ENCODE peak calls at places on chromosome 18, in four cellular contexts. A is H9, U is testis, C is endodermal cell. K is an unnamed sample.

GRCh38 chr18:24268784-24269550 is 128.7 kb downstream of the OSBPL1A start:
- DNase-seq in C (no peak), U (no peak), A (no peak), K (no peak)

GRCh38 chr18:31645411-31645810 is 39.0 kb downstream of the B4GALT6 start:
- DNase-seq in A (no peak), U (no peak), C (no peak), K (no peak)

GRCh38 chr18:3595282-3596273 is 145.6 kb downstream of the TGIF1 start:
- DNase-seq in C (peak), U (no peak), A (no peak), K (no peak)

GRCh38 chr18:13185675-13186198 is 32.8 kb upstream of the LDLRAD4 start:
- DNase-seq in C (no peak), U (no peak), A (no peak), K (no peak)

GRCh38 chr18:21393986-21394385 is 152.0 kb downstream of the GREB1L start:
- DNase-seq in C (no peak), A (no peak), U (no peak), K (no peak)

GRCh38 chr18:76144844-76145243 is 350.2 kb downstream of the ZNF516 start:
- DNase-seq in A (no peak), U (no peak), C (no peak), K (no peak)

GRCh38 chr18:40404284-40404683 is 1550.8 kb upstream of the PIK3C3 start:
- DNase-seq in A (no peak), U (no peak), C (no peak), K (no peak)

GRCh38 chr18:8946046-8946838 is 156.3 kb upstream of the NDUFV2 start:
- DNase-seq in A (no peak), U (no peak), C (no peak), K (no peak)

GRCh38 chr18:4544131-4544530 is 89.0 kb upstream of the DLGAP1 start:
- DNase-seq in A (no peak), U (no peak), C (no peak), K (no peak)

GRCh38 chr18:5975111-5975622 is 79.8 kb upstream of the TMEM200C start:
- DNase-seq in A (no peak), C (peak), U (no peak), K (no peak)

GRCh38 chr18:54228364-54228763 is 3.9 kb upstream of the MBD2 start:
- DNase-seq in C (peak), U (no peak), A (no peak), K (no peak)

GRCh38 chr18:3468066-3468705 is 18.2 kb downstream of the TGIF1 start:
- DNase-seq in C (no peak), A (no peak), U (no peak), K (no peak)

GRCh38 chr18:10020176-10020575 is 106.4 kb downstream of the VAPA start:
- DNase-seq in A (no peak), C (peak), U (no peak), K (no peak)

GRCh38 chr18:13500227-13500865 is 226.0 kb downstream of the FAM210A start:
- DNase-seq in U (no peak), A (peak), C (peak), K (no peak)

GRCh38 chr18:33761363-33761762 is 183.3 kb downstream of the ASXL3 start:
- DNase-seq in U (peak), A (no peak), C (no peak), K (no peak)

GRCh38 chr18:2486426-2486825 is 84.9 kb downstream of the METTL4 start:
- DNase-seq in C (no peak), A (no peak), U (no peak), K (no peak)

GRCh38 chr18:36309436-36310391 is 12.2 kb downstream of the FHOD3 start:
- DNase-seq in A (peak), C (peak), U (peak), K (no peak)

GRCh38 chr18:6069539-6069938 is 174.2 kb upstream of the TMEM200C start:
- DNase-seq in A (no peak), U (no peak), C (no peak), K (no peak)

GRCh38 chr18:42174909-42175308 is 219.9 kb downstream of the PIK3C3 start:
- DNase-seq in A (peak), C (peak), U (no peak), K (no peak)

GRCh38 chr18:80105369-80106167 is 3.5 kb upstream of the ADNP2 start:
- DNase-seq in A (no peak), C (no peak), U (no peak), K (no peak)

GRCh38 chr18:76922107-76922506 is 99.8 kb downstream of the ZNF236 start:
- DNase-seq in A (peak), U (peak), C (peak), K (peak)

GRCh38 chr18:45121146-45121545 is 440.5 kb downstream of the SETBP1 start:
- DNase-seq in C (no peak), U (no peak), A (no peak), K (no peak)

GRCh38 chr18:44841769-44842587 is 161.3 kb downstream of the SETBP1 start:
- DNase-seq in A (no peak), U (no peak), C (no peak), K (no peak)

GRCh38 chr18:76805221-76805620 is 17.1 kb upstream of the ZNF236 start:
- DNase-seq in U (no peak), A (no peak), C (no peak), K (no peak)

GRCh38 chr18:31049189-31049588 is 6.6 kb upstream of the DSC3 start:
- DNase-seq in U (peak), A (no peak), C (no peak), K (no peak)

GRCh38 chr18:78638889-78639596 is 340.6 kb upstream of the SALL3 start:
- DNase-seq in A (no peak), C (no peak), U (no peak), K (no peak)

GRCh38 chr18:27585602-27586173 is 400.6 kb upstream of the CHST9 start:
- DNase-seq in A (no peak), C (no peak), U (no peak), K (no peak)

GRCh38 chr18:45370190-45371010 is 244.9 kb upstream of the SLC14A2 start:
- DNase-seq in U (peak), A (no peak), C (peak), K (no peak)

GRCh38 chr18:10900435-10900834 is 248.9 kb downstream of the PIEZO2 start:
- DNase-seq in C (no peak), A (no peak), U (no peak), K (no peak)

GRCh38 chr18:13464432-13465125 is 246.0 kb downstream of the LDLRAD4 start:
- DNase-seq in C (peak), U (no peak), A (no peak), K (peak)

DNA sequence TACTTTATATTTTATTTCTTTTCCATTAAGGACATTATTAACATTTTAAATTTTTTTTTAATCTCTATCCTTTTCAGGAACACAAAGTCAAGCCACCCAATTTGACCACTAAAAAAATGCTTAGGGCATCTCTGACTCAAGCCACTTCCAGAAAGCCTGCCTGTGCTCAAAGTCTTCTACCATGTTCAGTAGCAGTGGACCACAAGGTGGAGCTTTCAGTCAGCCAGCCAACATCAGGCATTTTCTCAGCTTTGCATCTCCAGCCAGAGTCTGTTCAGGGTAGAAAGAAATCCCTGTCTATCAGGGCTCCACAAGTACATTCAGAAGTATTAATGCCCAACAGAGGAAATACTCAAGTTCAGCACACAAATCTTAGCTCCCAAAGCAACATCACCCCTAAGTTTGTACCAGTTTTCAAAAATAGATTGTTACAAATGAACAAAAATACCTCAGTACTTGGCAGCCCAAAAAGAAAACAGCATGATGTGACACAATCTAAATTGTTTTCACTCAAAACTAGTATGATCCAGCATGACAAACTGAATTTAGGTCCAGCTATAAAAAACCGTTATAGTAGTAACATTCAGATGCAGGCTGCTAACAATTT is 37.6 kb downstream of the C18orf63 start:
- DNase-seq in A (peak), C (peak), U (peak), K (no peak)
- H3K27ac ChIP-seq in A (no peak), C (no peak), U (no peak), K (no peak)

GRCh38 chr18:23126352-23127056 is 8.8 kb upstream of the CABLES1 start:
- DNase-seq in C (no peak), U (no peak), A (no peak), K (no peak)

GRCh38 chr18:23131693-23132319 is 3.5 kb upstream of the CABLES1 start:
- DNase-seq in A (peak), C (peak), U (peak), K (no peak)

GRCh38 chr18:23129355-23130002 is 5.8 kb upstream of the CABLES1 start:
- DNase-seq in C (no peak), A (no peak), U (no peak), K (no peak)

DNA sequence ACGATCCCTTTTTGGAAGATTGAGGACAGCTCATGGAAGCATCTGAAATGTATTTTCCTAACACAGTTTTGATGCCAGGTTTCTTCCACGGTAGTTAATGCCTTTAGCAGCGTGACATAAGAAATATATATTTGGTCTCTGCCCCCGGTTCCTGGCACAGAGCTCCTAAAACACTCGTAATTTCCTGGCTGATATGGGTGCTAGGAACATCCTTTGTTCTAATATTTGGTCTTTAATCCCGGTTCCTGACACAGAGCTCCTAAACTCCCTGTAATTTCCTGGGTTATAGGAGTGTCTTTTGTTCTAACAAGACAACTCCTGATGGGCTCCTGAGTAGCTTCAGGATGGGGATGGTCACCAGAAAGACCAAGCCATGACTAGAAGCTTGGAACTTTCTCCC is 8.1 kb upstream of the CABLES1 start:
- DNase-seq in C (no peak), A (no peak), U (no peak), K (no peak)
- TF ChIP-seq CTCF in C (no peak), A (no peak), U (no peak), K (no peak)

DNA sequence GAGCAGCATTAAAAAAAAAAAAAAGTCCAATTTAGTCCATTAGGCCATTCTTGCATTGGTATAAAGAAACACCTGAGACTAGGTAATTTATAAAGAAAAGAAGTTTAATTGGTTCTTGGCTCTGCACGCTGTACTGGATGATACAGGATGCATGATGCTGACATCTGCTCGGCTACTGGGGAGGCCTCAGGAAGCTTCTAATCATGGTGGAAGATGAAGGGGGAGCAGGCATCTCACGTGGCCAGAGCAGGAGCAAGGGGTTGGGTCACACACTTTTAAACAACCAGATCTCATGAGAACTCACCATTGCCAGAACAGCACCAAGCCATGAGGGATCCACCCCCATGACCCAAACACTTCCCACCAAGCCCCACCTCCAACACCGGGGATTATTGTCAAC is 100.1 kb downstream of the NEDD4L start:
- DNase-seq in A (no peak), U (no peak), C (no peak), K (no peak)
- H3K27ac ChIP-seq in A (no peak), U (no peak), C (no peak), K (no peak)

DNA sequence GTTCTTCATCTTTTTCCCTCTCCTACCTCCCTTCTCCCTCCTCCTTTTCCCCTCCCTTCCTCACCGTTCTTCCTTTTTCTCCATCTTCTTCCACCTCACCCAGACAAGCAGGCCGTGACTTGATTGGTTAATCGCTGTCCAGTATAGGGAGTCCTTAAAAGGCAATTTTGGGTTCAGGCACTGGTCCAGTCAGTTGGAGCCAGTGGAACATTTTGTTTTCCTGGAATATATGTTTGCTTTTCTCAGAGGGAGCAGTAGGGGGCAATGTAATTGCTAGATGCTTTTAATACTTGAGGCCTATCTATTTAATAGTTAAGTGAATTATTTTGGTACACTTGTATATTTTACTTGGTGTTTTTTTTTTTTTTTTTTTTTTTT is 15.0 kb downstream of the ELAC1 start:
- DNase-seq in C (no peak), U (no peak), A (no peak), K (no peak)
- TF ChIP-seq CTCF in C (no peak), U (no peak), A (no peak), K (no peak)

DNA sequence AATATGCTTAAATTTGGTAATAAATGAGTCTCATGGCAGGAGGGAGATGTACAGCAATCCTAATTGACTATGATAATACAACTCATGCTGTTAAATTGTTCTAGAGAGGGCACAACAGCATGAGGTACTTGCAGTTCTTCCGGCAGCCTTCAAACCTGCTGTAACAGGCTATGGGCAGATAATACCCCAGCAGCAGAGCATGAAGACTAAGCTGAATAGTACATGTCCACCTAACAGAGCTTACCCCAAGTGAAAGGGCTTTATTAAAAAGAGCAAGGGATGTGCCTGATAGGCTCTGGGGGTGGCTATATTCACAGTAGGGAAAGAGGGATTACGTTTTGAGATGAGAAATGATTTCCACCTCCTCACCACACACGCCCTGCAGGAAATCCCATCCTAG is 28.9 kb downstream of the MRO start:
- DNase-seq in A (no peak), U (no peak), C (no peak), K (no peak)
- H3K27ac ChIP-seq in A (no peak), U (no peak), C (no peak), K (no peak)

DNA sequence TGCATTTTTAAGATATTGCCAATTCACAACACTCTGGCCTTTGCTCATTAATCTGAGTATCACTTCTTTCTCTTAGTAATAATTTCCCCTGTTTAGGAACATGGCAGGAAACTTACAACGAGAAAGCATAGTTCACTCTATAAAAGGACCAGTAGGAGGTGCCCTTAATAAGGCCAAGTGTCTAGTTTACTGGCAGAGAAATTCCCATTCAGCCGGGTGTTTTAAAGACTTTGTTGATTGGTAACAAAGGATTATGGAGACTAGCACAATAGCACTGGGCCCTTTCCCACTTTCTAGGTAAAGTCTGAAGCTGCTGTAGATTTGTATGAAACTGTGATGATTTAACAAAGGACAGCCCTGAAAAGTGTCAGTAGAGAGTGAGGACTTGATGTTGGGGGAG is 3.1 kb downstream of the DCC start:
- DNase-seq in U (no peak), A (no peak), C (no peak), K (no peak)
- TF ChIP-seq CTCF in U (peak), A (peak), C (peak), K (no peak)

DNA sequence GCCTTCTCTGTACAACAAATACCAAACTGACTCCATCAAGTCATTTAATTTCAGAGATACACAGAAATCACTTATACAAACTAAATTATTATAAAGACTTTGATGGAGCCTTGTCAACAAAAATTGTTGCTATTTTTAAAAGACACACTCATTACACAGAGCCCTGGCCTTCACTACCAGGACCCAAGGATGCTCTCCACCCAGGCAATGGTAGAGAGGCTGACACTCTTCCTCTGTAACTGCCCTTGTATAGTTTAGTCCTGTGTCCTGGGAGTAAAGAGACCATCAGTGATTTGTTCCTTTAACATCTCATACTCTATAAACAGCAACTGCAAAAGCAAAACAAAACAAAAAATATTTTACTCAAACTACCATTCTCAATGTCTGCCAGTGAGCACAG is 173.5 kb downstream of the TCF4 start:
- DNase-seq in A (no peak), U (no peak), C (no peak), K (no peak)
- H3K27ac ChIP-seq in A (no peak), U (no peak), C (no peak), K (peak)

GRCh38 chr18:63342206-63342605 is 22.6 kb upstream of the BCL2 start:
- DNase-seq in A (peak), U (peak), C (peak), K (no peak)

GRCh38 chr18:63331105-63331504 is 11.5 kb upstream of the BCL2 start:
- DNase-seq in U (no peak), A (no peak), C (no peak), K (no peak)

GRCh38 chr18:63339920-63340484 is 20.4 kb upstream of the BCL2 start:
- DNase-seq in C (peak), A (peak), U (peak), K (no peak)

DNA sequence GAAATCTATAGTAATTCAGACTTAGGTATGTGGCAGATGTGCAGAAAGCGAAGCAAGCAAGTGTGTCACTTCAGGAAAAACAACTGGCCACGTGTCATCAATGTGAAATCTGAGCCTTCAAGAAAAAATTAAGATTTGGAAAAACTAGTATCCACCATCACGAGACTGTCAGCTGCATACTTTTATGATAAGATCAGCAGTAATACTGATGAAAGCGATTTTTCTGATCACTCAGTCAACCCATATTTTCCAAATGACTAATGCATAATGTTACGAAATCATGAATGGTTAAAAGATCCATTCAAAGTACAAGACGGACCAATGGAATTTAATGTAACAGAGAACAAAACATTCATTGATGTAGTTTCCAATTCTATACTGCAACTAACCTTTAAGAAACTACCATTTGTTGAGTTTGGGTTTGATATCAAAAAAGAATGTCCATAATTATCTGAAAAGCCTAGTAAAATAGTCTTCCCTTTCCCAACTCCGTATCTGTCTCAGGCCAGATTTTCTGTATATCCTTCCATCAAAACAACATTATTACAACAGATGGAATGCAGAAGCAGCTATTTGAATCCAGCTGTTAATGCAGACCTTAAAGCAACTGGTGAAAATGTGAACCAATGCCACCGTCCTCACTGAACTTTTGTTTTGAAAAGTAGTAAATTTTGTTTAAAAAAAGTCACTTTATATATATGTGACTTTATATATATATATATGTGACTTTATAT is 17.0 kb upstream of the BCL2 start:
- DNase-seq in U (no peak), A (no peak), C (no peak), K (no peak)
- TF ChIP-seq CTCF in U (no peak), A (no peak), C (no peak), K (no peak)